ENCODE peak calls at places on chromosome 13, in five cellular contexts. O is Panc1; I is activated CD4-positive, alpha-beta memory T cell treated with anti-CD3 and anti-CD28 coated beads for 36 hours; V is SHP77 treated with DMSO at 0.1 percent for 48 hours; M is body of pancreas. R is an unnamed sample.
A peak's percentile ranks its signal among the peaks of the same experiment; 100 is the strongest.

GRCh38 chr13:94433055-94433947 is 46.2 kb downstream of the DCT start:
- DNase-seq in M (no peak), O (no peak), V (no peak), I (peak; percentile 48), R (no peak)

GRCh38 chr13:43979492-43979891 is 99.8 kb downstream of the LACC1 start:
- DNase-seq in M (no peak), I (no peak), O (no peak), V (no peak), R (no peak)

GRCh38 chr13:28301839-28302238 is 163.5 kb downstream of the PAN3 start:
- DNase-seq in O (no peak), M (no peak), I (no peak), V (no peak), R (no peak)

GRCh38 chr13:99961634-99962033 is 9.9 kb downstream of the ZIC5 start:
- DNase-seq in O (no peak), I (no peak), M (no peak), V (no peak), R (no peak)

GRCh38 chr13:100859861-100860260 is 185.3 kb upstream of the TMTC4 start:
- DNase-seq in I (no peak), O (no peak), M (no peak), V (no peak), R (no peak)

GRCh38 chr13:21402586-21403307 is 56.4 kb downstream of the ZDHHC20 start:
- DNase-seq in V (no peak), O (no peak), M (no peak), I (peak; percentile 17), R (peak; percentile 12)

GRCh38 chr13:35548790-35549189 is 72.3 kb upstream of the MAB21L1 start:
- DNase-seq in O (no peak), I (no peak), M (no peak), V (no peak), R (no peak)

GRCh38 chr13:41065098-41065497 is 3.8 kb downstream of the WBP4 start:
- DNase-seq in O (no peak), M (no peak), I (no peak), V (no peak), R (peak; percentile 77)

GRCh38 chr13:112700291-112701060 is 10.6 kb downstream of the ATP11A start:
- DNase-seq in O (no peak), V (no peak), I (no peak), M (no peak), R (no peak)

GRCh38 chr13:41356788-41357187 is 45.7 kb downstream of the NAA16 start:
- DNase-seq in I (peak; percentile 53), V (no peak), O (no peak), M (no peak), R (peak; percentile 16)

GRCh38 chr13:87206708-87207107 is 464.5 kb upstream of the SLITRK5 start:
- DNase-seq in I (no peak), V (no peak), M (no peak), O (no peak), R (no peak)

GRCh38 chr13:107284168-107284567 is 716.2 kb upstream of the ARGLU1 start:
- DNase-seq in I (no peak), O (no peak), M (no peak), V (no peak), R (peak; percentile 33)

GRCh38 chr13:29923554-29924481 is 73.4 kb upstream of the UBL3 start:
- DNase-seq in V (peak; percentile 79), I (peak; percentile 87), M (peak; percentile 97), O (peak; percentile 79), R (peak; percentile 99)

GRCh38 chr13:65488606-65489005 is 1741.5 kb downstream of the PCDH9 start:
- DNase-seq in O (no peak), V (no peak), I (no peak), M (no peak), R (peak; percentile 5)

GRCh38 chr13:89393758-89394157 is 1722.6 kb downstream of the SLITRK5 start:
- DNase-seq in O (no peak), M (no peak), V (no peak), I (no peak), R (no peak)

R was measured in cardiac fibroblast.